ENCODE peak calls at places on chromosome 4, in five cellular contexts. Z is AG10803, P is HAP-1, J is adrenal gland, U is NT2/D1. M is an unnamed sample.

GRCh38 chr4:84750260-84750955 is 167.5 kb downstream of the CDS1 start:
- DNase-seq in P (no peak), J (no peak), Z (peak; percentile 52), U (peak; percentile 18), M (peak; percentile 3)

GRCh38 chr4:52107745-52108144 is 56.6 kb downstream of the SPATA18 start:
- DNase-seq in U (no peak), P (no peak), Z (no peak), J (no peak), M (no peak)

GRCh38 chr4:121209171-121209570 is 45.0 kb upstream of the TNIP3 start:
- DNase-seq in P (no peak), J (no peak), U (no peak), Z (peak; percentile 82), M (no peak)

GRCh38 chr4:140426610-140427103 is 791 bp downstream of the CLGN start:
- DNase-seq in Z (no peak), J (no peak), P (peak; percentile 73), U (peak; percentile 6), M (peak; percentile 23)

GRCh38 chr4:15744016-15744415 is 34.1 kb upstream of the CD38 start:
- DNase-seq in P (no peak), J (no peak), U (no peak), Z (peak; percentile 44), M (no peak)

GRCh38 chr4:42119916-42120315 is 32.5 kb downstream of the BEND4 start:
- DNase-seq in Z (no peak), U (no peak), P (no peak), J (no peak), M (no peak)

GRCh38 chr4:73704314-73705055 is 35.9 kb upstream of the CXCL8 start:
- DNase-seq in P (no peak), U (no peak), J (peak; percentile 93), Z (peak; percentile 99), M (peak; percentile 80)

GRCh38 chr4:3502941-3503936 is 29.0 kb downstream of the LRPAP1 start:
- DNase-seq in P (no peak), Z (no peak), U (no peak), J (no peak), M (no peak)

GRCh38 chr4:147830987-147831386 is 99.1 kb downstream of the ARHGAP10 start:
- DNase-seq in J (no peak), Z (peak; percentile 62), U (no peak), P (no peak), M (peak; percentile 44)

GRCh38 chr4:169361741-169362140 is 91.0 kb upstream of the SH3RF1 start:
- DNase-seq in J (no peak), U (no peak), P (no peak), Z (no peak), M (no peak)

GRCh38 chr4:5037553-5038551 is 13.4 kb upstream of the STK32B start:
- DNase-seq in J (peak; percentile 53), U (no peak), Z (peak; percentile 98), P (no peak), M (peak; percentile 50)

GRCh38 chr4:42216569-42216968 is 64.1 kb upstream of the BEND4 start:
- DNase-seq in U (no peak), J (no peak), Z (no peak), P (no peak), M (peak; percentile 29)

GRCh38 chr4:4922441-4922840 is 63.0 kb downstream of the MSX1 start:
- DNase-seq in J (no peak), Z (no peak), U (no peak), P (no peak), M (no peak)

GRCh38 chr4:75513529-75514130 is 573 bp downstream of the RCHY1 start:
- DNase-seq in Z (no peak), J (no peak), P (no peak), U (no peak), M (no peak)

GRCh38 chr4:17276821-17277220 is 235.1 kb downstream of the QDPR start:
- DNase-seq in U (no peak), Z (peak; percentile 56), J (no peak), P (no peak), M (peak; percentile 10)

GRCh38 chr4:112889619-112890294 is 159.7 kb upstream of the ANK2 start:
- DNase-seq in Z (peak; percentile 94), U (no peak), J (no peak), P (peak; percentile 12), M (no peak)

GRCh38 chr4:112894480-112894879 is 155.0 kb upstream of the ANK2 start:
- DNase-seq in U (no peak), J (no peak), P (no peak), Z (no peak), M (no peak)

GRCh38 chr4:112889199-112889598 is 160.3 kb upstream of the ANK2 start:
- DNase-seq in P (no peak), U (no peak), Z (no peak), J (no peak), M (no peak)

GRCh38 chr4:112885897-112886296 is 163.6 kb upstream of the ANK2 start:
- DNase-seq in P (no peak), U (no peak), Z (no peak), J (no peak), M (no peak)

GRCh38 chr4:112888617-112889016 is 160.8 kb upstream of the ANK2 start:
- DNase-seq in P (no peak), U (no peak), J (no peak), Z (no peak), M (no peak)
- H3K4me3 ChIP-seq in P (no peak overlapping the region), U (no peak overlapping the region), J (no peak overlapping the region), Z (no peak overlapping the region), M (no peak overlapping the region)

GRCh38 chr4:31995943-31996901 is 1276.1 kb downstream of the PCDH7 start:
- DNase-seq in J (no peak), U (no peak), Z (no peak), P (no peak), M (no peak)
- H3K4me3 ChIP-seq in J (no peak overlapping the region), U (no peak overlapping the region), Z (no peak overlapping the region), P (no peak overlapping the region), M (no peak overlapping the region)

DNA sequence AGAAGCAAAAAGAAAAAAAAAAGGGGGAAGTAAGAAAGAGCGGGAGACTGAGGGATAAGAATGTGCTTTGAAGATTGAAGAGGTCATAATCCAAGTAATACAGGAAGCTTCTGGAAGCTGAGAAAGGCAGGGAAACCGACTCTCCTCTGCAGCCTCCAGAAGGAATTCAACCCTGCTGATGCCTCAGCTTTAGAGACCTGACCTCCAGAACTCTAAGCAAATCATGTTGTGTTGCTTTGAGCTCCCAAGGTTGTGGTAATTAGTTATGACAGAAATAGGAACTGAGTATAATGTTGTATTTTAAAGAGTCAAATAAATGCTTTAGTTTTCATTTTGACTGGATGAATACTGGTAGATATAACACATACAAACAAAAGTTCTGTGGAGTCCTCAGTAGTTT is 48.0 kb upstream of the FAT1 start:
- DNase-seq in Z (peak; percentile 40), P (no peak), J (no peak), U (no peak), M (no peak)
- H3K4me3 ChIP-seq in Z (no peak overlapping the region), P (no peak overlapping the region), J (no peak overlapping the region), U (no peak overlapping the region), M (no peak overlapping the region)

DNA sequence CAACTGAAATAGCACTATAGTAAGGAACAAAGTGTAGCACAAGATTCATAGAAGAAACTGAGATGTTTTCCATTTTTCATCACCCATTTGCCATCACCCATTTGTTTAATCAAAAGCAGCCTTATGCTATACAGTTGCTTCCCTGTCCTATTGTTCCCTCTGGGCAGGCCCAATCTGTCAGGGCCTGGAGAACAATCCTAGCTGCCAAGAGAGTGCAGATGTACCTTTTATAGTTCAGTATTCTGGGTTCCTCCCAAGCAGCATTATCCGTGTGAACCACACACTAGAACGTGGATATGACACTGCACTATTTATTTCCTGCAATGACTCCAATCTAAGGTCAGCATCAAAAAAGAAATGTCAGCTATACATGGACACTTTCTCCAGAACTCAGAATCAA is 269.1 kb downstream of the ADGRA3 start:
- DNase-seq in U (no peak), J (no peak), Z (no peak), P (no peak), M (no peak)
- H3K4me3 ChIP-seq in U (no peak overlapping the region), J (no peak overlapping the region), Z (no peak overlapping the region), P (no peak overlapping the region), M (no peak overlapping the region)

DNA sequence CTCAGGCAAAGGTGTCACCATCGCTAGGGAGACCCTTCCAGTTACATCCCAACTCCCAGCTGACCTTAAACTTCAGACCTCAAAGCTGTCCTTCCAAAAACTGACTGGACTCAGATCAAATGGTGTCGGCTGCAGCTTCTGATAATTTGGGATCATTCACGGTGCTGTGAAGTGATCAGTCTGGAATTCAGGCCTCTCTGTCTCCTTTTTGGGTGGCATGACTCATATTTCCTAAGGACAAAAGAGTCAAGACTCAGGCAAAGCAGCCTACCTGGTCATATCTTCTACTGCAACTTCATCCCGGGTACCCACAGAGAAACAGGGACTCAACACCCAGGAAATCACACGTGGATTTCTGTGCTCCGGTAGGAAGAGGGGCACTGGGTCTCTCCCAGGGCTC is 87.6 kb downstream of the SORCS2 start:
- DNase-seq in P (no peak), Z (peak; percentile 33), J (no peak), U (no peak), M (no peak)
- H3K4me3 ChIP-seq in P (no peak overlapping the region), Z (no peak overlapping the region), J (no peak overlapping the region), U (no peak overlapping the region), M (no peak overlapping the region)

GRCh38 chr4:155855897-155856296 is 10.2 kb downstream of the ASIC5 start:
- DNase-seq in Z (no peak), U (no peak), J (no peak), P (no peak), M (no peak)

GRCh38 chr4:155849042-155849441 is 17.0 kb downstream of the ASIC5 start:
- DNase-seq in U (no peak), J (no peak), P (no peak), Z (no peak), M (no peak)

GRCh38 chr4:155853189-155853588 is 12.9 kb downstream of the ASIC5 start:
- DNase-seq in J (no peak), P (no peak), Z (no peak), U (no peak), M (no peak)

GRCh38 chr4:155854597-155855226 is 11.4 kb downstream of the ASIC5 start:
- DNase-seq in J (no peak), U (no peak), Z (peak; percentile 43), P (peak; percentile 56), M (peak; percentile 11)
- H3K4me3 ChIP-seq in J (no peak overlapping the region), U (no peak overlapping the region), Z (no peak overlapping the region), P (peak overlapping the region; percentile 12), M (no peak overlapping the region)

DNA sequence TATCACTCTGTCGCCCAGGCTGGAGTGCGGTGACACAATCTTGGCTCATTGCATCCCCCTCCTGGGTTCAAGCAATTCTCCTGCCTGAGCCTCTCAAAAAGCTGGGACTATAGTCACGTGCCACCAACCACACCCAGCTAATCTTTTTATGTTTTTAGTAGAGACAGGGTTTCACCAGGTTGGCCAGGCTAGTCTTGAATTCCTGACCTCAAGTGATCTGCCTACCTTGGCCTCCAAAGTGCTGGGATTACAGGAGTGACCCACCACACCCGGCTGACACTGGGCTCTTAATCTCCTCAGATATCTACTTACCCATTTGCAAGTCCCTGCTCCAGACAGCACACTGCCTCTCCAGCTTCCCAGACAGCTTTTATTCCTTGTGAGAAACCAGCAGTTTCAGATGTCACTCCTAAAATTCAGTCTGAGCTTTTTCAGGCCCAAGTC is 86.8 kb upstream of the SLC34A2 start:
- DNase-seq in P (no peak), J (no peak), U (no peak), Z (no peak), M (no peak)
- H3K4me3 ChIP-seq in P (no peak overlapping the region), J (no peak overlapping the region), U (no peak overlapping the region), Z (no peak overlapping the region), M (no peak overlapping the region)